ENCODE peak calls at places on chromosomes 11 and 22, in four cellular contexts. One of them, this sample, is unnamed.

GRCh38 chr11:70168405-70168754 is 34.7 kb upstream of the FADD start:
- DNase-seq in K562: no peak
- DNase-seq in HepG2: no peak
- DNase-seq in GM12878: no peak
- DNase-seq in this sample: no peak

GRCh38 chr11:67252831-67253239 is 13.4 kb upstream of the GRK2 start:
- DNase-seq in HepG2: no peak
- DNase-seq in GM12878: no peak
- DNase-seq in K562: no peak
- DNase-seq in this sample: no peak

GRCh38 chr11:60482361-60482760 is 10.2 kb upstream of the MS4A12 start:
- DNase-seq in GM12878: no peak
- DNase-seq in K562: no peak
- DNase-seq in HepG2: no peak
- DNase-seq in this sample: no peak

GRCh38 chr11:75639752-75640151 is 29.1 kb downstream of the MAP6 start:
- DNase-seq in HepG2: no peak
- DNase-seq in K562: no peak
- DNase-seq in GM12878: peak
- DNase-seq in this sample: no peak

GRCh38 chr11:6855971-6856542 is 6.8 kb upstream of the OR10A2 start:
- DNase-seq in K562: no peak
- DNase-seq in HepG2: no peak
- DNase-seq in GM12878: no peak
- DNase-seq in this sample: no peak

GRCh38 chr22:27438271-27438980 is 363.1 kb downstream of the MN1 start:
- DNase-seq in GM12878: no peak
- DNase-seq in HepG2: no peak
- DNase-seq in K562: no peak
- DNase-seq in this sample: no peak

GRCh38 chr22:38336699-38337098 is 19.5 kb upstream of the CSNK1E start:
- DNase-seq in GM12878: no peak
- DNase-seq in K562: no peak
- DNase-seq in HepG2: no peak
- DNase-seq in this sample: no peak

GRCh38 chr22:44351685-44352377 is 39.1 kb upstream of the SHISAL1 start:
- DNase-seq in K562: no peak
- DNase-seq in HepG2: no peak
- DNase-seq in GM12878: no peak
- DNase-seq in this sample: no peak

GRCh38 chr11:34614334-34615113 is 6.4 kb upstream of the EHF start:
- DNase-seq in K562: no peak
- DNase-seq in HepG2: no peak
- DNase-seq in GM12878: no peak
- DNase-seq in this sample: no peak

GRCh38 chr11:45732343-45732742 is 66.9 kb upstream of the CHST1 start:
- DNase-seq in GM12878: no peak
- DNase-seq in K562: no peak
- DNase-seq in HepG2: no peak
- DNase-seq in this sample: no peak

GRCh38 chr11:532512-533048 is 2.8 kb downstream of the HRAS start:
- DNase-seq in GM12878: no peak
- DNase-seq in HepG2: no peak
- DNase-seq in K562: peak
- DNase-seq in this sample: peak

GRCh38 chr11:12890476-12890875 is 118.6 kb upstream of the RASSF10 start:
- DNase-seq in GM12878: no peak
- DNase-seq in K562: no peak
- DNase-seq in HepG2: no peak
- DNase-seq in this sample: no peak

GRCh38 chr11:12897867-12898266 is 111.2 kb upstream of the RASSF10 start:
- DNase-seq in K562: no peak
- DNase-seq in GM12878: no peak
- DNase-seq in HepG2: no peak
- DNase-seq in this sample: no peak

GRCh38 chr11:12889243-12889642 is 119.9 kb upstream of the RASSF10 start:
- DNase-seq in GM12878: no peak
- DNase-seq in HepG2: no peak
- DNase-seq in K562: no peak
- DNase-seq in this sample: no peak

GRCh38 chr11:12897390-12897789 is 111.7 kb upstream of the RASSF10 start:
- DNase-seq in K562: no peak
- DNase-seq in HepG2: no peak
- DNase-seq in GM12878: no peak
- DNase-seq in this sample: no peak

GRCh38 chr11:12893787-12894672 is 115.1 kb upstream of the RASSF10 start:
- DNase-seq in K562: peak
- DNase-seq in HepG2: peak
- DNase-seq in GM12878: no peak
- DNase-seq in this sample: peak
- TF ChIP-seq CBFB in K562: no peak
- TF ChIP-seq CBFB in HepG2: no peak
- TF ChIP-seq CBFB in GM12878: no peak
- TF ChIP-seq CBFB in this sample: no peak

GRCh38 chr11:11620966-11621880 is 582 bp downstream of the GALNT18 start:
- DNase-seq in GM12878: no peak
- DNase-seq in HepG2: no peak
- DNase-seq in K562: peak
- DNase-seq in this sample: no peak
- TF ChIP-seq CBFB in GM12878: no peak
- TF ChIP-seq CBFB in HepG2: no peak
- TF ChIP-seq CBFB in K562: no peak
- TF ChIP-seq CBFB in this sample: no peak

DNA sequence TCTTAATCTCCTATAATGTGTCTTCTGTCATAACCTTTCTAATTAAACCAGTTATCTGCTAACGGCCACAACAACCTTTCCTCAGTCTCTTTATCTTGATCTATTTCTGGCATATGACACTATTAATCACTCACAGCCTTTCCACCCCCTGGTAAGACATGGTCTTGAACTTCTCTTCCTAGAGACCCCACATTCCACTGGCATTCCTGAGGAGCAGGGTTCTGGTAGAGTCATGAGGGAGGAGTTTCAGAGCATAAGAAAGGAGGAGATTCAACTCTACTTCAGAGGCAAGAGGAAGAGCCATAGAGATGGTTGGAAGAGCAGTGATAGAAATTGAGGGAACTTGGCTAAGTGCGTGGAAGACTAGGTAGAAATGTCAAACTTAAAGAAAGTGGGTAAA is 325.6 kb downstream of the BLID start:
- DNase-seq in HepG2: no peak
- DNase-seq in K562: no peak
- DNase-seq in GM12878: no peak
- DNase-seq in this sample: no peak
- TF ChIP-seq CBFB in HepG2: no peak
- TF ChIP-seq CBFB in K562: no peak
- TF ChIP-seq CBFB in GM12878: no peak
- TF ChIP-seq CBFB in this sample: no peak

GRCh38 chr11:65777821-65778361 is 2.9 kb downstream of the AP5B1 start:
- DNase-seq in GM12878: no peak
- DNase-seq in HepG2: no peak
- DNase-seq in K562: no peak
- DNase-seq in this sample: no peak
- TF ChIP-seq CBFB in GM12878: no peak
- TF ChIP-seq CBFB in HepG2: no peak
- TF ChIP-seq CBFB in K562: no peak
- TF ChIP-seq CBFB in this sample: no peak

GRCh38 chr11:84250834-84251613 is 964.9 kb upstream of the CCDC90B start:
- DNase-seq in GM12878: no peak
- DNase-seq in K562: no peak
- DNase-seq in HepG2: no peak
- DNase-seq in this sample: no peak

GRCh38 chr11:84247129-84247528 is 961.0 kb upstream of the CCDC90B start:
- DNase-seq in K562: no peak
- DNase-seq in HepG2: no peak
- DNase-seq in GM12878: no peak
- DNase-seq in this sample: no peak

GRCh38 chr11:84243629-84244263 is 957.6 kb upstream of the CCDC90B start:
- DNase-seq in GM12878: no peak
- DNase-seq in K562: no peak
- DNase-seq in HepG2: no peak
- DNase-seq in this sample: no peak

GRCh38 chr11:84247931-84248330 is 961.8 kb upstream of the CCDC90B start:
- DNase-seq in K562: no peak
- DNase-seq in GM12878: no peak
- DNase-seq in HepG2: no peak
- DNase-seq in this sample: no peak

GRCh38 chr11:84249344-84250135 is 963.4 kb upstream of the CCDC90B start:
- DNase-seq in K562: no peak
- DNase-seq in GM12878: peak
- DNase-seq in HepG2: no peak
- DNase-seq in this sample: no peak
- TF ChIP-seq CBFB in K562: no peak
- TF ChIP-seq CBFB in GM12878: no peak
- TF ChIP-seq CBFB in HepG2: no peak
- TF ChIP-seq CBFB in this sample: no peak

GRCh38 chr22:48758021-48758561 is 1069.6 kb downstream of the BRD1 start:
- DNase-seq in GM12878: no peak
- DNase-seq in HepG2: no peak
- DNase-seq in K562: no peak
- DNase-seq in this sample: peak
- TF ChIP-seq CBFB in GM12878: no peak
- TF ChIP-seq CBFB in HepG2: no peak
- TF ChIP-seq CBFB in K562: no peak
- TF ChIP-seq CBFB in this sample: no peak

GRCh38 chr11:92284107-92284506 is 59.5 kb downstream of the FAT3 start:
- DNase-seq in K562: no peak
- DNase-seq in HepG2: no peak
- DNase-seq in GM12878: no peak
- DNase-seq in this sample: no peak
- TF ChIP-seq CBFB in K562: no peak
- TF ChIP-seq CBFB in HepG2: no peak
- TF ChIP-seq CBFB in GM12878: no peak
- TF ChIP-seq CBFB in this sample: no peak